ENCODE peak calls at places on chromosomes 4 and X, in nine cellular contexts. One of them, this sample, is unnamed.
A peak's percentile ranks its signal among the peaks of the same experiment; 100 is the strongest.

GRCh38 chr4:123037809-123038208 is 115.4 kb upstream of the NUDT6 start:
- DNase-seq in globus pallidus: no peak
- DNase-seq in HCEC 1CT: peak; percentile 42
- DNase-seq in fibroblast of the conjunctiva: no peak
- DNase-seq in T-helper 9 cell: no peak
- DNase-seq in H9: no peak
- DNase-seq in adipocyte: peak; percentile 63
- DNase-seq in activated gamma-delta T cell treated with Interleukin-2 at 50 U/mL for 16 hours: no peak
- DNase-seq in sciatic nerve: no peak
- DNase-seq in this sample: no peak

GRCh38 chrX:131821945-131822622 is 201.0 kb upstream of the STK26 start:
- DNase-seq in adipocyte: peak; percentile 87
- DNase-seq in H9: no peak
- DNase-seq in fibroblast of the conjunctiva: peak; percentile 82
- DNase-seq in T-helper 9 cell: peak; percentile 69
- DNase-seq in activated gamma-delta T cell treated with Interleukin-2 at 50 U/mL for 16 hours: peak; percentile 79
- DNase-seq in globus pallidus: no peak
- DNase-seq in HCEC 1CT: no peak
- DNase-seq in sciatic nerve: peak; percentile 84
- DNase-seq in this sample: peak; percentile 92

GRCh38 chrX:95346854-95347253 is 1337.8 kb upstream of the DIAPH2 start:
- DNase-seq in fibroblast of the conjunctiva: no peak
- DNase-seq in globus pallidus: no peak
- DNase-seq in HCEC 1CT: no peak
- DNase-seq in activated gamma-delta T cell treated with Interleukin-2 at 50 U/mL for 16 hours: no peak
- DNase-seq in T-helper 9 cell: no peak
- DNase-seq in adipocyte: peak; percentile 42
- DNase-seq in sciatic nerve: no peak
- DNase-seq in H9: no peak
- DNase-seq in this sample: no peak

GRCh38 chr4:151530230-151530629 is 121.3 kb downstream of the FHIP1A start:
- DNase-seq in activated gamma-delta T cell treated with Interleukin-2 at 50 U/mL for 16 hours: no peak
- DNase-seq in sciatic nerve: no peak
- DNase-seq in HCEC 1CT: no peak
- DNase-seq in adipocyte: no peak
- DNase-seq in H9: no peak
- DNase-seq in fibroblast of the conjunctiva: no peak
- DNase-seq in globus pallidus: no peak
- DNase-seq in T-helper 9 cell: no peak
- DNase-seq in this sample: no peak

GRCh38 chrX:136731207-136731782 is 49.4 kb downstream of the ARHGEF6 start:
- DNase-seq in adipocyte: peak; percentile 34
- DNase-seq in globus pallidus: no peak
- DNase-seq in H9: no peak
- DNase-seq in T-helper 9 cell: no peak
- DNase-seq in HCEC 1CT: no peak
- DNase-seq in fibroblast of the conjunctiva: no peak
- DNase-seq in activated gamma-delta T cell treated with Interleukin-2 at 50 U/mL for 16 hours: no peak
- DNase-seq in sciatic nerve: no peak
- DNase-seq in this sample: no peak

GRCh38 chr4:153220709-153221367 is 16.6 kb downstream of the TRIM2 start:
- DNase-seq in activated gamma-delta T cell treated with Interleukin-2 at 50 U/mL for 16 hours: no peak
- DNase-seq in sciatic nerve: no peak
- DNase-seq in fibroblast of the conjunctiva: no peak
- DNase-seq in adipocyte: peak; percentile 74
- DNase-seq in T-helper 9 cell: no peak
- DNase-seq in H9: no peak
- DNase-seq in globus pallidus: no peak
- DNase-seq in HCEC 1CT: no peak
- DNase-seq in this sample: no peak

GRCh38 chr4:106323119-106323518 is 6.8 kb downstream of the AIMP1 start:
- DNase-seq in T-helper 9 cell: no peak
- DNase-seq in globus pallidus: no peak
- DNase-seq in adipocyte: no peak
- DNase-seq in HCEC 1CT: no peak
- DNase-seq in H9: no peak
- DNase-seq in fibroblast of the conjunctiva: no peak
- DNase-seq in sciatic nerve: no peak
- DNase-seq in activated gamma-delta T cell treated with Interleukin-2 at 50 U/mL for 16 hours: no peak
- DNase-seq in this sample: no peak

GRCh38 chr4:54882616-54883015 is 224.9 kb downstream of the KIT start:
- DNase-seq in activated gamma-delta T cell treated with Interleukin-2 at 50 U/mL for 16 hours: no peak
- DNase-seq in fibroblast of the conjunctiva: no peak
- DNase-seq in HCEC 1CT: no peak
- DNase-seq in T-helper 9 cell: no peak
- DNase-seq in H9: no peak
- DNase-seq in globus pallidus: no peak
- DNase-seq in sciatic nerve: no peak
- DNase-seq in adipocyte: peak; percentile 38
- DNase-seq in this sample: no peak

GRCh38 chrX:47216393-47216925 is 2.0 kb upstream of the CDK16 start:
- DNase-seq in activated gamma-delta T cell treated with Interleukin-2 at 50 U/mL for 16 hours: no peak
- DNase-seq in sciatic nerve: no peak
- DNase-seq in adipocyte: no peak
- DNase-seq in T-helper 9 cell: no peak
- DNase-seq in globus pallidus: no peak
- DNase-seq in HCEC 1CT: no peak
- DNase-seq in H9: no peak
- DNase-seq in fibroblast of the conjunctiva: no peak
- DNase-seq in this sample: no peak

GRCh38 chr4:25767877-25768475 is 94.8 kb downstream of the SEL1L3 start:
- DNase-seq in activated gamma-delta T cell treated with Interleukin-2 at 50 U/mL for 16 hours: no peak
- DNase-seq in H9: peak; percentile 60
- DNase-seq in HCEC 1CT: peak; percentile 43
- DNase-seq in sciatic nerve: peak; percentile 68
- DNase-seq in adipocyte: peak; percentile 85
- DNase-seq in fibroblast of the conjunctiva: peak; percentile 69
- DNase-seq in globus pallidus: peak; percentile 73
- DNase-seq in T-helper 9 cell: no peak
- DNase-seq in this sample: peak; percentile 81

GRCh38 chrX:39827959-39828358 is 269.8 kb downstream of the BCOR start:
- DNase-seq in HCEC 1CT: no peak
- DNase-seq in T-helper 9 cell: no peak
- DNase-seq in globus pallidus: no peak
- DNase-seq in activated gamma-delta T cell treated with Interleukin-2 at 50 U/mL for 16 hours: no peak
- DNase-seq in fibroblast of the conjunctiva: no peak
- DNase-seq in adipocyte: no peak
- DNase-seq in sciatic nerve: no peak
- DNase-seq in H9: no peak
- DNase-seq in this sample: peak; percentile 37

GRCh38 chrX:105323951-105324350 is 103.5 kb upstream of the TEX13A start:
- DNase-seq in adipocyte: peak; percentile 59
- DNase-seq in H9: no peak
- DNase-seq in activated gamma-delta T cell treated with Interleukin-2 at 50 U/mL for 16 hours: no peak
- DNase-seq in T-helper 9 cell: no peak
- DNase-seq in HCEC 1CT: peak; percentile 75
- DNase-seq in fibroblast of the conjunctiva: peak; percentile 51
- DNase-seq in sciatic nerve: no peak
- DNase-seq in globus pallidus: no peak
- DNase-seq in this sample: no peak

GRCh38 chr4:71860643-71861042 is 76.8 kb upstream of the GC start:
- DNase-seq in H9: no peak
- DNase-seq in sciatic nerve: no peak
- DNase-seq in HCEC 1CT: no peak
- DNase-seq in globus pallidus: no peak
- DNase-seq in adipocyte: no peak
- DNase-seq in activated gamma-delta T cell treated with Interleukin-2 at 50 U/mL for 16 hours: no peak
- DNase-seq in fibroblast of the conjunctiva: no peak
- DNase-seq in T-helper 9 cell: no peak
- DNase-seq in this sample: no peak

GRCh38 chr4:2321279-2322196 is 59.6 kb upstream of the MXD4 start:
- DNase-seq in H9: no peak
- DNase-seq in sciatic nerve: no peak
- DNase-seq in HCEC 1CT: no peak
- DNase-seq in T-helper 9 cell: no peak
- DNase-seq in activated gamma-delta T cell treated with Interleukin-2 at 50 U/mL for 16 hours: no peak
- DNase-seq in adipocyte: no peak
- DNase-seq in globus pallidus: no peak
- DNase-seq in fibroblast of the conjunctiva: no peak
- DNase-seq in this sample: no peak

GRCh38 chr4:185640809-185641675 is 105.7 kb upstream of the PDLIM3 start:
- DNase-seq in H9: no peak
- DNase-seq in T-helper 9 cell: no peak
- DNase-seq in adipocyte: peak; percentile 92
- DNase-seq in globus pallidus: peak; percentile 70
- DNase-seq in sciatic nerve: no peak
- DNase-seq in activated gamma-delta T cell treated with Interleukin-2 at 50 U/mL for 16 hours: no peak
- DNase-seq in HCEC 1CT: peak; percentile 49
- DNase-seq in fibroblast of the conjunctiva: peak; percentile 78
- DNase-seq in this sample: no peak

GRCh38 chr4:42133006-42133405 is 19.4 kb downstream of the BEND4 start:
- DNase-seq in adipocyte: no peak
- DNase-seq in T-helper 9 cell: no peak
- DNase-seq in activated gamma-delta T cell treated with Interleukin-2 at 50 U/mL for 16 hours: no peak
- DNase-seq in fibroblast of the conjunctiva: no peak
- DNase-seq in HCEC 1CT: no peak
- DNase-seq in globus pallidus: no peak
- DNase-seq in H9: no peak
- DNase-seq in sciatic nerve: no peak
- DNase-seq in this sample: no peak

GRCh38 chr4:74293558-74293957 is 14.7 kb upstream of the EPGN start:
- DNase-seq in T-helper 9 cell: no peak
- DNase-seq in sciatic nerve: no peak
- DNase-seq in activated gamma-delta T cell treated with Interleukin-2 at 50 U/mL for 16 hours: no peak
- DNase-seq in HCEC 1CT: no peak
- DNase-seq in adipocyte: no peak
- DNase-seq in H9: no peak
- DNase-seq in globus pallidus: no peak
- DNase-seq in fibroblast of the conjunctiva: no peak
- DNase-seq in this sample: no peak

GRCh38 chr4:176622251-176622968 is 170.3 kb downstream of the VEGFC start:
- DNase-seq in H9: no peak
- DNase-seq in globus pallidus: no peak
- DNase-seq in T-helper 9 cell: no peak
- DNase-seq in adipocyte: peak; percentile 87
- DNase-seq in fibroblast of the conjunctiva: peak; percentile 42
- DNase-seq in sciatic nerve: no peak
- DNase-seq in HCEC 1CT: peak; percentile 49
- DNase-seq in activated gamma-delta T cell treated with Interleukin-2 at 50 U/mL for 16 hours: no peak
- DNase-seq in this sample: no peak

GRCh38 chr4:147370473-147370872 is 110.4 kb upstream of the EDNRA start:
- DNase-seq in adipocyte: no peak
- DNase-seq in globus pallidus: no peak
- DNase-seq in H9: no peak
- DNase-seq in activated gamma-delta T cell treated with Interleukin-2 at 50 U/mL for 16 hours: no peak
- DNase-seq in T-helper 9 cell: no peak
- DNase-seq in fibroblast of the conjunctiva: no peak
- DNase-seq in HCEC 1CT: no peak
- DNase-seq in sciatic nerve: no peak
- DNase-seq in this sample: no peak

GRCh38 chr4:48315728-48316630 is 25.4 kb upstream of the SLAIN2 start:
- DNase-seq in sciatic nerve: no peak
- DNase-seq in T-helper 9 cell: no peak
- DNase-seq in globus pallidus: peak; percentile 13
- DNase-seq in H9: peak; percentile 36
- DNase-seq in HCEC 1CT: peak; percentile 38
- DNase-seq in fibroblast of the conjunctiva: no peak
- DNase-seq in activated gamma-delta T cell treated with Interleukin-2 at 50 U/mL for 16 hours: peak; percentile 19
- DNase-seq in adipocyte: peak; percentile 80
- DNase-seq in this sample: peak; percentile 38

This sample was measured in retina.